ENCODE peak calls at places on chromosomes 6 and 20, in five cellular contexts. V is CD8-positive, alpha-beta T cell; N is SK-N-SH; J is astrocyte; T is colonic mucosa. H is an unnamed sample.

GRCh38 chr6:126181890-126182289 is 158.0 kb upstream of the CENPW start:
- DNase-seq in V (no peak), N (no peak), J (no peak), T (no peak), H (no peak)

GRCh38 chr6:43367245-43367984 is 2.0 kb downstream of the ZNF318 start:
- DNase-seq in V (no peak), N (no peak), J (no peak), T (no peak), H (no peak)

GRCh38 chr20:35297153-35297552 is 4.9 kb upstream of the FAM83C start:
- DNase-seq in V (no peak), N (no peak), J (no peak), T (no peak), H (no peak)

GRCh38 chr6:11368760-11369159 is 136.3 kb upstream of the NEDD9 start:
- DNase-seq in V (no peak), N (no peak), J (no peak), T (no peak), H (no peak)

GRCh38 chr6:43107344-43108062 is 31.4 kb downstream of the PTK7 start:
- DNase-seq in V (no peak), N (no peak), J (no peak), T (no peak), H (no peak)

GRCh38 chr20:46461808-46462207 is 51.6 kb downstream of the ZNF334 start:
- DNase-seq in V (no peak), N (no peak), J (no peak), T (no peak), H (no peak)

GRCh38 chr6:144265061-144265357 is 20.1 kb upstream of the UTRN start:
- DNase-seq in V (no peak), N (no peak), J (peak), T (no peak), H (no peak)

GRCh38 chr6:170537329-170537728 is 15.8 kb downstream of the PSMB1 start:
- DNase-seq in V (no peak), N (no peak), J (no peak), T (no peak), H (no peak)

DNA sequence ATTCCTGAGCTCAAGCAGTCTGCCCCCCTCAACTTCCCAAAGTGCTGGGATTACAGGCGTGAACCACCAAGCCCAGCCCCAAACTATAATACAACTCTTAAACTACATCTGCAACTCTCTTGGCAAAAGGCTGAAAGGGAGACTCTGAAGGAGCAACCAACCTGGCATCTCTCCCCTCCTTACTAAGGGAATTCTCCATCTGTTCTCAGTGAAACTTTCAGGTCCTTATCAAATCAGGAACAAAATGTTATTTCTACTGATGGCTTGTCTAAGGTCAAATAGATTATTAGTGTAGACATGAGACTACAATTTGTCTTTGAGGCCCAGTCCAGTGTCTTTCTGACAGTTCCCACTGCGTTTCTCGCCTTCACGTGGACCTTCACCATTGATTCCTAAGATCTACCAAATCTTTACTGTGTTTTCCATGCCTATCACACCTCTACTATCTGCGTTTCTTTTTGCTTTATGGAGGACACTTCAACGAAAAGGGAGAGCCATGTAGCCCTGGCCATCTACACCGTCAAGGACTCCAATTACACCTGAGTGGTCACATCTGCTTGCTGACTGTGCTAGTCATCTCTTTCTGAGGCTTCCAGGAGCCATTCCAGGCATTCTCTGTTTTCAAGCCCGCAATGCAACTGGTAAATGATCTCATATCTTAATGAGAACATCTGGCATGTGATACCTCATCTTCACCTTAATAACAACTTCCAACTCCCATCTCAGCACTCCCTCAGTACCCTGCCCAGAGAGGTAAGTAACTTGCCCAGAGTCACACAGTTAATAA is 405.7 kb upstream of the CITED2 start:
- DNase-seq in V (no peak), N (no peak), J (no peak), T (no peak), H (no peak)
- TF ChIP-seq CTCF in V (no peak), N (no peak), J (no peak), T (no peak), H (no peak)

GRCh38 chr6:37647765-37648085 is 50.0 kb downstream of the MDGA1 start:
- DNase-seq in V (no peak), N (no peak), J (no peak), T (no peak), H (no peak)

GRCh38 chr6:37651991-37652390 is 45.7 kb downstream of the MDGA1 start:
- DNase-seq in V (no peak), N (no peak), J (no peak), T (no peak), H (no peak)

GRCh38 chr6:37648465-37649330 is 49.0 kb downstream of the MDGA1 start:
- DNase-seq in V (no peak), N (no peak), J (no peak), T (peak), H (no peak)

GRCh38 chr6:37646986-37647764 is 50.5 kb downstream of the MDGA1 start:
- DNase-seq in V (no peak), N (no peak), J (no peak), T (no peak), H (no peak)

DNA sequence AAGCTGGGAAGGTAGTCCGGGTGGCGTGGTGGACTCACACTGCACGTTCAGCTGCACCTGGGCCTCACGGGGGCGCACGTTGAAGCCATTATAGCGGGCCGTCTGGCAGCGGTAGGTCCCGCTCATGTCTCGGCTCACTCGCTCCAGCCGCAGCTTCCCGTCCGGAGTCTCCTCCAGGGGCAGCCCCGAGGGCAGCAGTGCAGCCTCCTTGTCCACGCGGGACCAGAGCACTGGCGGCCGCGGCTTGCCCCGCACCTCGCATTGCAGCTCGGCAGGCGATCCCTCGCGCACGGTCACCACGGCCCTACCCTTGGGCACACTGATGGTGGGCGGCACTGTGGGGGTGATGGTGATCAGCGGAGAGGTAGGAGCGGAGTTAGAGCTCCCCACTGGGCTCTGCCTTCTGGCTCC is 47.6 kb downstream of the MDGA1 start:
- DNase-seq in V (no peak), N (no peak), J (no peak), T (peak), H (no peak)
- TF ChIP-seq CTCF in V (no peak), N (no peak), J (no peak), T (no peak), H (peak)

DNA sequence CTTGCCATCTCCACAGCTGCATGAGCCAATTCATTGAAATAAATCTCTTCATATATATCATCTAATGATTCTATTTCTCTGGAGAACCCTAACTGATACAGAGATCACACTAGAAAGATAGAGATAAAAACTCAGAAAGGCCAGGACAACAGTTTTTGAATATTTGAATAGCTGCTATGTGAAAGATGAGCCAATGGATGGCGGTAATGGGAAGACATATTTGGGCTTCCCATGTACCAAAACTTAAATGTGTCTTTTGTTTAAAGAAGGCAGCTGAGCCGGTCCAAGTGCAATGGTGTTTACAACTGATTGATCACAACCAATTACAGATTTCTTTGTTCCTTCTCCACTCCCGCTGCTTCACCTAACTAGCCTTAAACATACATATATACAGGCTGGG is 35.1 kb downstream of the SGK1 start:
- DNase-seq in V (no peak), N (no peak), J (no peak), T (no peak), H (no peak)
- TF ChIP-seq CTCF in V (no peak), N (no peak), J (no peak), T (no peak), H (no peak)

GRCh38 chr6:47810885-47811284 is 29.1 kb downstream of the OPN5 start:
- DNase-seq in V (no peak), N (no peak), J (no peak), T (no peak), H (no peak)
- TF ChIP-seq CTCF in V (no peak), N (no peak), J (no peak), T (no peak), H (no peak)

GRCh38 chr6:13511913-13512717 is 24.7 kb upstream of the GFOD1 start:
- DNase-seq in V (no peak), N (no peak), J (no peak), T (peak), H (no peak)

GRCh38 chr6:13507306-13507855 is 20.0 kb upstream of the GFOD1 start:
- DNase-seq in V (no peak), N (no peak), J (peak), T (no peak), H (no peak)

GRCh38 chr6:13505345-13505734 is 17.9 kb upstream of the GFOD1 start:
- DNase-seq in V (no peak), N (no peak), J (no peak), T (peak), H (no peak)

GRCh38 chr6:13512900-13513299 is 25.5 kb upstream of the GFOD1 start:
- DNase-seq in V (no peak), N (no peak), J (no peak), T (peak), H (no peak)

DNA sequence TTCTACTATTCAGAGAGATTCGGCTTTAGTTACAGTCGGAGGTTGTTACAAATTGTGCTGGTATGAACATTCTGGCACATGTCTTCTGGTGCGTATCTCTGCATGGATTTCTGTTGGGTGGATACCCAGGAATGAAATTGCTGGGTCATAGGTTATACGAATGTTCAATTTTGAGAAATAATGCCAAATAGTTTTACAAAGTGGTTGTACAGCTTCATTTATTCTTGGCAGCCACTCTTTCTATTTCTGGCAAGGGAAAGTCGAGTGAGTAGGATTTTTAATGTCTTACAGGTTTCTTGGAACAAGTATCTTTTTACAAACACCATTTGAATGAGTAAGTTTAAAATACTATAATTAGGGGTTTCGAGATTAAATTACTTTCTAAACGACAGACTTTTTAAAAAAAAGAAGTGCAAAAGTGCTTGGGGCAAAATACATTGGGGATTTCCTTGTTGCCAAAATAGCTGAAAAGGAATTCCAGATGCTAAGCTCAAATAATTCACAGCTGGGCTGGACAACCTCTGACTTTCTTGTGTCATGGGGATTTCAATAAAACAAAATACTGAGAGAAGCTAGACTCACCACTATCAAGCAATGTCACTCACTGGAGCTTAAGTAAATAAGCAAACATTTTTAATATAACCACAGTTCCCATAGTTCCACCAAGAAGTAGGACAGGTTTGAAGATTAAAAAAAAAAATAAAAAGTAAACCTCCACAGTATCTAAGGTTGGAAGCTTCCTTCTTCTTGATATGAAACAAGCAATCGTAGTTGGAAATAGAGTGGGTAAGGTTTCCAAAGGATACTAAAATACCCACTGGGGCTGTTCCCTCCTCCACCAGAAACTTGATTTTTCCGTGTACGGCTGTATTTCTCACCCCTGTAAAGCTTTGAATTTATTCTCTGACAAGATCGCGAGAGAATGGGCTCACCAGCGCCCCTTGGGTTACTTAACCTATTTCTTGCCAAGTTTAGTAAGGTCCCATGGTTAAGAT is 21.6 kb upstream of the GFOD1 start:
- DNase-seq in V (no peak), N (no peak), J (peak), T (peak), H (no peak)
- TF ChIP-seq CTCF in V (no peak), N (no peak), J (no peak), T (no peak), H (no peak)

DNA sequence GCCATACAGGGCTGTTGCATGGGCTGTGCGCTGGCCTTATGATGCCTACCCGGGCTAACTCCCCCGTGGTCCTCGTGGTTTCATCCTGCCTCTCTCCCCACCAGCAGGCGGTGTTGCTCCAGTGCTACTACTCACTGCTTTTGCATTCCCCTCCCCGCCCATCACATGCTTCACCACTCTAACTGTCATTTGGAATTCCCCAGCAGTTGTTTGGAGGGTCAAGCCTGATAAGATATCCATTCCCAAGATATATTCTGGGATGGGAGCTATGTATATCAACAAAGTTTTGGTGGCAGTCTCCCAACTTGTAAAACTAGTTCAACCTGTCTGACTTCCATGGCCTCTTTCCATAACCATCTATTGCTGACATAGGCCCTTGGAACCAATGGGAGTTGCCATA is 233.2 kb upstream of the SOX4 start:
- DNase-seq in V (no peak), N (no peak), J (no peak), T (peak), H (no peak)
- TF ChIP-seq CTCF in V (no peak), N (no peak), J (no peak), T (no peak), H (no peak)

H was measured in mesothelial cell of epicardium.